ENCODE peak calls at places on chromosomes 13 and 19, in nine cellular contexts. One of them, this sample, is unnamed. For H3K4me1, the result is how much of the 10 kb centered on the place peaks cover.

GRCh38 chr19:2950286-2951124 is 5.7 kb upstream of the ZNF77 start:
- DNase-seq in lung: peak
- DNase-seq in mesendoderm: peak
- DNase-seq in heart right ventricle: peak
- DNase-seq in body of pancreas: peak
- DNase-seq in upper lobe of right lung: peak
- DNase-seq in pancreas: peak
- DNase-seq in naive thymus-derived CD4-positive, alpha-beta T cell: peak
- DNase-seq in GM12878: peak
- DNase-seq in this sample: peak

GRCh38 chr13:112761701-112762689 is 72.2 kb downstream of the ATP11A start:
- DNase-seq in lung: peak
- DNase-seq in mesendoderm: peak
- DNase-seq in heart right ventricle: no peak
- DNase-seq in body of pancreas: no peak
- DNase-seq in upper lobe of right lung: peak
- DNase-seq in pancreas: no peak
- DNase-seq in naive thymus-derived CD4-positive, alpha-beta T cell: no peak
- DNase-seq in GM12878: no peak
- DNase-seq in this sample: no peak

GRCh38 chr13:27170521-27171243 is 929 bp downstream of the USP12 start:
- DNase-seq in lung: peak
- DNase-seq in mesendoderm: peak
- DNase-seq in heart right ventricle: peak
- DNase-seq in body of pancreas: peak
- DNase-seq in upper lobe of right lung: peak
- DNase-seq in pancreas: peak
- DNase-seq in naive thymus-derived CD4-positive, alpha-beta T cell: peak
- DNase-seq in GM12878: no peak
- DNase-seq in this sample: peak

GRCh38 chr19:55372316-55373081 is 2.2 kb upstream of the IL11 start:
- DNase-seq in lung: no peak
- DNase-seq in mesendoderm: peak
- DNase-seq in heart right ventricle: no peak
- DNase-seq in body of pancreas: no peak
- DNase-seq in upper lobe of right lung: no peak
- DNase-seq in pancreas: no peak
- DNase-seq in naive thymus-derived CD4-positive, alpha-beta T cell: no peak
- DNase-seq in GM12878: no peak
- DNase-seq in this sample: no peak

GRCh38 chr19:5144545-5145179 is 175.7 kb downstream of the KDM4B start:
- DNase-seq in lung: no peak
- DNase-seq in mesendoderm: no peak
- DNase-seq in heart right ventricle: no peak
- DNase-seq in body of pancreas: no peak
- DNase-seq in upper lobe of right lung: no peak
- DNase-seq in pancreas: no peak
- DNase-seq in naive thymus-derived CD4-positive, alpha-beta T cell: no peak
- DNase-seq in GM12878: no peak
- DNase-seq in this sample: no peak

GRCh38 chr13:91647361-91647970 is 249.0 kb downstream of the GPC5 start:
- DNase-seq in lung: no peak
- DNase-seq in mesendoderm: peak
- DNase-seq in heart right ventricle: peak
- DNase-seq in body of pancreas: no peak
- DNase-seq in upper lobe of right lung: no peak
- DNase-seq in pancreas: no peak
- DNase-seq in naive thymus-derived CD4-positive, alpha-beta T cell: no peak
- DNase-seq in GM12878: no peak
- DNase-seq in this sample: no peak

GRCh38 chr19:1747285-1748114 is 5.8 kb upstream of the ONECUT3 start:
- DNase-seq in lung: no peak
- DNase-seq in mesendoderm: peak
- DNase-seq in heart right ventricle: no peak
- DNase-seq in body of pancreas: peak
- DNase-seq in upper lobe of right lung: no peak
- DNase-seq in pancreas: peak
- DNase-seq in naive thymus-derived CD4-positive, alpha-beta T cell: no peak
- DNase-seq in GM12878: no peak
- DNase-seq in this sample: no peak

GRCh38 chr13:44869167-44869566 is 120.1 kb downstream of the NUFIP1 start:
- DNase-seq in lung: no peak
- DNase-seq in mesendoderm: no peak
- DNase-seq in heart right ventricle: no peak
- DNase-seq in body of pancreas: no peak
- DNase-seq in upper lobe of right lung: no peak
- DNase-seq in pancreas: no peak
- DNase-seq in naive thymus-derived CD4-positive, alpha-beta T cell: no peak
- DNase-seq in GM12878: no peak
- DNase-seq in this sample: no peak

GRCh38 chr13:77946522-77946921 is 27.9 kb upstream of the EDNRB start:
- DNase-seq in lung: no peak
- DNase-seq in mesendoderm: no peak
- DNase-seq in heart right ventricle: no peak
- DNase-seq in body of pancreas: no peak
- DNase-seq in upper lobe of right lung: no peak
- DNase-seq in pancreas: no peak
- DNase-seq in naive thymus-derived CD4-positive, alpha-beta T cell: no peak
- DNase-seq in GM12878: no peak
- DNase-seq in this sample: no peak

GRCh38 chr13:113907637-113908617 is 44.1 kb upstream of the GAS6 start:
- DNase-seq in lung: peak
- DNase-seq in mesendoderm: peak
- DNase-seq in heart right ventricle: no peak
- DNase-seq in body of pancreas: no peak
- DNase-seq in upper lobe of right lung: no peak
- DNase-seq in pancreas: no peak
- DNase-seq in naive thymus-derived CD4-positive, alpha-beta T cell: no peak
- DNase-seq in GM12878: no peak
- DNase-seq in this sample: no peak

GRCh38 chr19:50882188-50882587 is 8.9 kb downstream of the KLK2 start:
- DNase-seq in lung: no peak
- DNase-seq in mesendoderm: no peak
- DNase-seq in heart right ventricle: no peak
- DNase-seq in body of pancreas: no peak
- DNase-seq in upper lobe of right lung: no peak
- DNase-seq in pancreas: no peak
- DNase-seq in naive thymus-derived CD4-positive, alpha-beta T cell: no peak
- DNase-seq in GM12878: no peak
- DNase-seq in this sample: no peak

GRCh38 chr13:33862006-33862405 is 44.1 kb downstream of the RFC3 start:
- DNase-seq in lung: no peak
- DNase-seq in mesendoderm: no peak
- DNase-seq in heart right ventricle: no peak
- DNase-seq in body of pancreas: no peak
- DNase-seq in upper lobe of right lung: no peak
- DNase-seq in pancreas: no peak
- DNase-seq in naive thymus-derived CD4-positive, alpha-beta T cell: no peak
- DNase-seq in GM12878: no peak
- DNase-seq in this sample: no peak

GRCh38 chr19:29843180-29844051 is 31.6 kb downstream of the CCNE1 start:
- DNase-seq in lung: peak
- DNase-seq in mesendoderm: peak
- DNase-seq in heart right ventricle: peak
- DNase-seq in body of pancreas: peak
- DNase-seq in upper lobe of right lung: peak
- DNase-seq in pancreas: peak
- DNase-seq in naive thymus-derived CD4-positive, alpha-beta T cell: peak
- DNase-seq in GM12878: no peak
- DNase-seq in this sample: no peak

GRCh38 chr13:101489635-101490034 is 37.2 kb downstream of the ITGBL1 start:
- DNase-seq in lung: no peak
- DNase-seq in mesendoderm: no peak
- DNase-seq in heart right ventricle: no peak
- DNase-seq in body of pancreas: no peak
- DNase-seq in upper lobe of right lung: no peak
- DNase-seq in pancreas: no peak
- DNase-seq in naive thymus-derived CD4-positive, alpha-beta T cell: no peak
- DNase-seq in GM12878: no peak
- DNase-seq in this sample: no peak

GRCh38 chr13:21478881-21479808 is 20.0 kb upstream of the ZDHHC20 start:
- DNase-seq in lung: peak
- DNase-seq in mesendoderm: peak
- DNase-seq in heart right ventricle: no peak
- DNase-seq in body of pancreas: peak
- DNase-seq in upper lobe of right lung: no peak
- DNase-seq in pancreas: peak
- DNase-seq in naive thymus-derived CD4-positive, alpha-beta T cell: peak
- DNase-seq in GM12878: no peak
- DNase-seq in this sample: peak

GRCh38 chr19:36136975-36137686 is 2.7 kb upstream of the CAPNS1 start:
- DNase-seq in lung: peak
- DNase-seq in mesendoderm: peak
- DNase-seq in heart right ventricle: peak
- DNase-seq in body of pancreas: peak
- DNase-seq in upper lobe of right lung: peak
- DNase-seq in pancreas: peak
- DNase-seq in naive thymus-derived CD4-positive, alpha-beta T cell: no peak
- DNase-seq in GM12878: no peak
- DNase-seq in this sample: peak

GRCh38 chr19:48836089-48837017 is at the start of gene HSD17B14:
- DNase-seq in lung: no peak
- DNase-seq in mesendoderm: peak
- DNase-seq in heart right ventricle: no peak
- DNase-seq in body of pancreas: no peak
- DNase-seq in upper lobe of right lung: peak
- DNase-seq in pancreas: no peak
- DNase-seq in naive thymus-derived CD4-positive, alpha-beta T cell: no peak
- DNase-seq in GM12878: no peak
- DNase-seq in this sample: no peak

GRCh38 chr13:25908390-25908789 is 143.4 kb downstream of the SHISA2 start:
- DNase-seq in lung: no peak
- DNase-seq in mesendoderm: peak
- DNase-seq in heart right ventricle: no peak
- DNase-seq in body of pancreas: no peak
- DNase-seq in upper lobe of right lung: no peak
- DNase-seq in pancreas: no peak
- DNase-seq in naive thymus-derived CD4-positive, alpha-beta T cell: no peak
- DNase-seq in GM12878: no peak
- DNase-seq in this sample: no peak
- H3K4me1 ChIP-seq in lung: under half
- H3K4me1 ChIP-seq in mesendoderm: under half
- H3K4me1 ChIP-seq in heart right ventricle: under half
- H3K4me1 ChIP-seq in body of pancreas: under half
- H3K4me1 ChIP-seq in upper lobe of right lung: under half
- H3K4me1 ChIP-seq in pancreas: under half
- H3K4me1 ChIP-seq in naive thymus-derived CD4-positive, alpha-beta T cell: under half
- H3K4me1 ChIP-seq in GM12878: under half
- H3K4me1 ChIP-seq in this sample: under half

DNA sequence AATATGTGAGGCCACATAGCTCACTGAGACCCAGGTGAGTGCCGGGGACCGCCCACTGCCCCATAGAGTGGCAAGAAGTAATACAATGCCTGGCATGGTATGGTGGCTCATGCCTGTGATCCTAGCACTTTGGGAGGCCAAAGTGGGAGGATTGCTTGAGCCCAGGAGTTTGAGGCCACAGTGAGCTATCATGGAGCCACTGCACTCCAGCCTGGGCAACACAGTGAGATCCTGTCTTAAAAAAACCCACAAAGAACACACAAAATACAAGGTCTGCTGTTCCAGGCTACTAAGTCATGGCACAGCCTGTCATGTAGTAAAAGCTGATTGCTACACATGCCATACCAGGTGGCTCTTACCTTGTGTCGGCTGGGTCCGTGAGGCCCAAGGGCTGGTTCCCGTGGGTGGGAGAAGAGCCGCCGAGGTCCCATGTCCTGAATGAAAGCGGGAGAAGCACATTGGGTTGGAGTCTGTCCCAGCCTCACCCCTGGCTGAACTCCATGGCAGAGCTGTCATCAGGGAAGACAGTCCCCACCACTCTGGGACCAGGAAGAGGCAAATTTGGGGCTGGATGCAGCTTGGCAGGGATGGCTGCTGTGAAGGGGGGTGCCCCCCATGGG is 3.1 kb upstream of the FDX2 start:
- DNase-seq in lung: no peak
- DNase-seq in mesendoderm: no peak
- DNase-seq in heart right ventricle: no peak
- DNase-seq in body of pancreas: no peak
- DNase-seq in upper lobe of right lung: no peak
- DNase-seq in pancreas: no peak
- DNase-seq in naive thymus-derived CD4-positive, alpha-beta T cell: no peak
- DNase-seq in GM12878: no peak
- DNase-seq in this sample: no peak
- H3K4me1 ChIP-seq in lung: under half
- H3K4me1 ChIP-seq in mesendoderm: under half
- H3K4me1 ChIP-seq in heart right ventricle: under half
- H3K4me1 ChIP-seq in body of pancreas: under half
- H3K4me1 ChIP-seq in upper lobe of right lung: under half
- H3K4me1 ChIP-seq in pancreas: under half
- H3K4me1 ChIP-seq in naive thymus-derived CD4-positive, alpha-beta T cell: under half
- H3K4me1 ChIP-seq in GM12878: under half
- H3K4me1 ChIP-seq in this sample: under half

GRCh38 chr13:109782066-109782822 is 4.1 kb downstream of the IRS2 start:
- DNase-seq in lung: no peak
- DNase-seq in mesendoderm: no peak
- DNase-seq in heart right ventricle: no peak
- DNase-seq in body of pancreas: no peak
- DNase-seq in upper lobe of right lung: no peak
- DNase-seq in pancreas: no peak
- DNase-seq in naive thymus-derived CD4-positive, alpha-beta T cell: no peak
- DNase-seq in GM12878: no peak
- DNase-seq in this sample: no peak
- H3K4me1 ChIP-seq in lung: under half
- H3K4me1 ChIP-seq in mesendoderm: under half
- H3K4me1 ChIP-seq in heart right ventricle: half or more
- H3K4me1 ChIP-seq in body of pancreas: half or more
- H3K4me1 ChIP-seq in upper lobe of right lung: under half
- H3K4me1 ChIP-seq in pancreas: under half
- H3K4me1 ChIP-seq in naive thymus-derived CD4-positive, alpha-beta T cell: under half
- H3K4me1 ChIP-seq in GM12878: under half
- H3K4me1 ChIP-seq in this sample: under half

GRCh38 chr13:30381049-30381448 is 41.2 kb upstream of the UBE2L5 start:
- DNase-seq in lung: no peak
- DNase-seq in mesendoderm: no peak
- DNase-seq in heart right ventricle: no peak
- DNase-seq in body of pancreas: no peak
- DNase-seq in upper lobe of right lung: no peak
- DNase-seq in pancreas: no peak
- DNase-seq in naive thymus-derived CD4-positive, alpha-beta T cell: no peak
- DNase-seq in GM12878: no peak
- DNase-seq in this sample: no peak

GRCh38 chr13:30376426-30377311 is 45.6 kb upstream of the UBE2L5 start:
- DNase-seq in lung: peak
- DNase-seq in mesendoderm: no peak
- DNase-seq in heart right ventricle: no peak
- DNase-seq in body of pancreas: peak
- DNase-seq in upper lobe of right lung: no peak
- DNase-seq in pancreas: no peak
- DNase-seq in naive thymus-derived CD4-positive, alpha-beta T cell: peak
- DNase-seq in GM12878: peak
- DNase-seq in this sample: peak

GRCh38 chr13:30375436-30375835 is 46.9 kb upstream of the UBE2L5 start:
- DNase-seq in lung: no peak
- DNase-seq in mesendoderm: no peak
- DNase-seq in heart right ventricle: no peak
- DNase-seq in body of pancreas: no peak
- DNase-seq in upper lobe of right lung: no peak
- DNase-seq in pancreas: no peak
- DNase-seq in naive thymus-derived CD4-positive, alpha-beta T cell: no peak
- DNase-seq in GM12878: no peak
- DNase-seq in this sample: no peak

GRCh38 chr13:30373727-30374126 is 48.6 kb upstream of the UBE2L5 start:
- DNase-seq in lung: no peak
- DNase-seq in mesendoderm: no peak
- DNase-seq in heart right ventricle: no peak
- DNase-seq in body of pancreas: no peak
- DNase-seq in upper lobe of right lung: no peak
- DNase-seq in pancreas: no peak
- DNase-seq in naive thymus-derived CD4-positive, alpha-beta T cell: no peak
- DNase-seq in GM12878: peak
- DNase-seq in this sample: peak

GRCh38 chr13:30377312-30377685 is 45.0 kb upstream of the UBE2L5 start:
- DNase-seq in lung: no peak
- DNase-seq in mesendoderm: no peak
- DNase-seq in heart right ventricle: no peak
- DNase-seq in body of pancreas: no peak
- DNase-seq in upper lobe of right lung: no peak
- DNase-seq in pancreas: no peak
- DNase-seq in naive thymus-derived CD4-positive, alpha-beta T cell: no peak
- DNase-seq in GM12878: no peak
- DNase-seq in this sample: no peak
- H3K4me1 ChIP-seq in lung: under half
- H3K4me1 ChIP-seq in mesendoderm: under half
- H3K4me1 ChIP-seq in heart right ventricle: under half
- H3K4me1 ChIP-seq in body of pancreas: under half
- H3K4me1 ChIP-seq in upper lobe of right lung: under half
- H3K4me1 ChIP-seq in pancreas: under half
- H3K4me1 ChIP-seq in naive thymus-derived CD4-positive, alpha-beta T cell: half or more
- H3K4me1 ChIP-seq in GM12878: under half
- H3K4me1 ChIP-seq in this sample: half or more

This sample was measured in CD4-positive, alpha-beta memory T cell.